ENCODE peak calls at places on chromosomes 6 and 20, in seven cellular contexts. One of them, this sample, is unnamed.

GRCh38 chr6:20241102-20241501 is 28.8 kb upstream of the MBOAT1 start:
- DNase-seq in K562: no peak
- DNase-seq in uterus: no peak
- DNase-seq in body of pancreas: no peak
- DNase-seq in spleen: no peak
- DNase-seq in IMR-90: no peak
- DNase-seq in tibial nerve: no peak
- DNase-seq in this sample: no peak

GRCh38 chr6:83615025-83615999 is 93.6 kb downstream of the SNAP91 start:
- DNase-seq in K562: peak
- DNase-seq in spleen: peak
- DNase-seq in tibial nerve: no peak
- DNase-seq in uterus: no peak
- DNase-seq in IMR-90: peak
- DNase-seq in body of pancreas: no peak
- DNase-seq in this sample: no peak

GRCh38 chr6:111746983-111747773 is 126.1 kb downstream of the FYN start:
- DNase-seq in uterus: no peak
- DNase-seq in IMR-90: no peak
- DNase-seq in body of pancreas: no peak
- DNase-seq in K562: no peak
- DNase-seq in tibial nerve: no peak
- DNase-seq in spleen: no peak
- DNase-seq in this sample: no peak

GRCh38 chr6:170080169-170080827 is 210.6 kb downstream of the DLL1 start:
- DNase-seq in IMR-90: no peak
- DNase-seq in spleen: peak
- DNase-seq in body of pancreas: no peak
- DNase-seq in tibial nerve: no peak
- DNase-seq in uterus: no peak
- DNase-seq in K562: no peak
- DNase-seq in this sample: no peak

GRCh38 chr6:1063671-1064355 is 248.1 kb upstream of the FOXQ1 start:
- DNase-seq in body of pancreas: no peak
- DNase-seq in spleen: no peak
- DNase-seq in IMR-90: no peak
- DNase-seq in K562: no peak
- DNase-seq in uterus: no peak
- DNase-seq in tibial nerve: no peak
- DNase-seq in this sample: no peak

GRCh38 chr20:36950432-36951197 is 893 bp downstream of the SAMHD1 start:
- DNase-seq in body of pancreas: peak
- DNase-seq in spleen: no peak
- DNase-seq in IMR-90: peak
- DNase-seq in tibial nerve: no peak
- DNase-seq in uterus: peak
- DNase-seq in K562: peak
- DNase-seq in this sample: no peak

GRCh38 chr6:48986803-48987202 is 476.2 kb downstream of the MMUT start:
- DNase-seq in body of pancreas: no peak
- DNase-seq in uterus: no peak
- DNase-seq in spleen: no peak
- DNase-seq in K562: no peak
- DNase-seq in IMR-90: no peak
- DNase-seq in tibial nerve: no peak
- DNase-seq in this sample: no peak

GRCh38 chr6:66328181-66328580 is 621.2 kb upstream of the EYS start:
- DNase-seq in body of pancreas: no peak
- DNase-seq in K562: no peak
- DNase-seq in spleen: no peak
- DNase-seq in IMR-90: no peak
- DNase-seq in tibial nerve: no peak
- DNase-seq in uterus: no peak
- DNase-seq in this sample: no peak

GRCh38 chr6:36130672-36131516 is 581 bp downstream of the MAPK13 start:
- DNase-seq in body of pancreas: peak
- DNase-seq in uterus: no peak
- DNase-seq in K562: no peak
- DNase-seq in tibial nerve: no peak
- DNase-seq in spleen: peak
- DNase-seq in IMR-90: no peak
- DNase-seq in this sample: peak

GRCh38 chr6:41607036-41607435 is 31.2 kb upstream of the MDFI start:
- DNase-seq in tibial nerve: no peak
- DNase-seq in uterus: no peak
- DNase-seq in body of pancreas: no peak
- DNase-seq in spleen: no peak
- DNase-seq in K562: no peak
- DNase-seq in IMR-90: no peak
- DNase-seq in this sample: no peak

GRCh38 chr20:46552460-46553420 is 2.3 kb upstream of the OCSTAMP start:
- DNase-seq in body of pancreas: no peak
- DNase-seq in IMR-90: no peak
- DNase-seq in tibial nerve: no peak
- DNase-seq in uterus: no peak
- DNase-seq in spleen: no peak
- DNase-seq in K562: peak
- DNase-seq in this sample: no peak

GRCh38 chr6:77880501-77880900 is 227.7 kb downstream of the MEI4 start:
- DNase-seq in IMR-90: no peak
- DNase-seq in K562: no peak
- DNase-seq in body of pancreas: no peak
- DNase-seq in uterus: no peak
- DNase-seq in spleen: no peak
- DNase-seq in tibial nerve: no peak
- DNase-seq in this sample: no peak

GRCh38 chr6:160139420-160139851 is 17.8 kb downstream of the SLC22A1 start:
- DNase-seq in spleen: no peak
- DNase-seq in tibial nerve: no peak
- DNase-seq in body of pancreas: no peak
- DNase-seq in uterus: peak
- DNase-seq in K562: no peak
- DNase-seq in IMR-90: peak
- DNase-seq in this sample: peak

GRCh38 chr20:47678536-47678935 is 106.7 kb downstream of the SULF2 start:
- DNase-seq in tibial nerve: no peak
- DNase-seq in spleen: no peak
- DNase-seq in uterus: no peak
- DNase-seq in K562: no peak
- DNase-seq in IMR-90: no peak
- DNase-seq in body of pancreas: no peak
- DNase-seq in this sample: no peak

GRCh38 chr6:40910260-40910893 is 128.6 kb downstream of the UNC5CL start:
- DNase-seq in IMR-90: no peak
- DNase-seq in K562: no peak
- DNase-seq in tibial nerve: no peak
- DNase-seq in uterus: no peak
- DNase-seq in body of pancreas: no peak
- DNase-seq in spleen: no peak
- DNase-seq in this sample: no peak

GRCh38 chr6:161244725-161245124 is 29.1 kb downstream of the AGPAT4 start:
- DNase-seq in tibial nerve: no peak
- DNase-seq in uterus: no peak
- DNase-seq in IMR-90: no peak
- DNase-seq in K562: peak
- DNase-seq in body of pancreas: no peak
- DNase-seq in spleen: no peak
- DNase-seq in this sample: no peak

GRCh38 chr20:60403105-60403741 is 445.0 kb downstream of the CDH26 start:
- DNase-seq in body of pancreas: no peak
- DNase-seq in tibial nerve: no peak
- DNase-seq in IMR-90: no peak
- DNase-seq in spleen: no peak
- DNase-seq in K562: no peak
- DNase-seq in uterus: no peak
- DNase-seq in this sample: no peak

GRCh38 chr20:47191074-47191673 is 165.3 kb downstream of the ZMYND8 start:
- DNase-seq in tibial nerve: no peak
- DNase-seq in IMR-90: peak
- DNase-seq in spleen: no peak
- DNase-seq in body of pancreas: no peak
- DNase-seq in uterus: no peak
- DNase-seq in K562: no peak
- DNase-seq in this sample: no peak

GRCh38 chr6:106325336-106326178 is at the start of gene ATG5:
- DNase-seq in tibial nerve: peak
- DNase-seq in spleen: peak
- DNase-seq in K562: peak
- DNase-seq in body of pancreas: peak
- DNase-seq in IMR-90: peak
- DNase-seq in uterus: peak
- DNase-seq in this sample: peak

GRCh38 chr6:47413752-47414516 is 63.7 kb upstream of the CD2AP start:
- DNase-seq in spleen: no peak
- DNase-seq in tibial nerve: no peak
- DNase-seq in K562: peak
- DNase-seq in body of pancreas: peak
- DNase-seq in uterus: peak
- DNase-seq in IMR-90: peak
- DNase-seq in this sample: peak

GRCh38 chr6:166626177-166627038 is 643 bp downstream of the RPS6KA2 start:
- DNase-seq in uterus: no peak
- DNase-seq in body of pancreas: peak
- DNase-seq in IMR-90: peak
- DNase-seq in tibial nerve: no peak
- DNase-seq in K562: no peak
- DNase-seq in spleen: peak
- DNase-seq in this sample: peak

GRCh38 chr6:147621280-147621679 is 112.8 kb downstream of the SAMD5 start:
- DNase-seq in tibial nerve: no peak
- DNase-seq in K562: peak
- DNase-seq in body of pancreas: no peak
- DNase-seq in uterus: peak
- DNase-seq in IMR-90: peak
- DNase-seq in spleen: no peak
- DNase-seq in this sample: peak

GRCh38 chr6:28769626-28770402 is 154.0 kb downstream of the TRIM27 start:
- DNase-seq in body of pancreas: no peak
- DNase-seq in tibial nerve: no peak
- DNase-seq in spleen: no peak
- DNase-seq in IMR-90: peak
- DNase-seq in uterus: no peak
- DNase-seq in K562: peak
- DNase-seq in this sample: no peak
- TF ChIP-seq CTCF in body of pancreas: no peak
- TF ChIP-seq CTCF in tibial nerve: no peak
- TF ChIP-seq CTCF in spleen: no peak
- TF ChIP-seq CTCF in IMR-90: peak
- TF ChIP-seq CTCF in uterus: no peak
- TF ChIP-seq CTCF in K562: peak
- TF ChIP-seq CTCF in this sample: no peak

DNA sequence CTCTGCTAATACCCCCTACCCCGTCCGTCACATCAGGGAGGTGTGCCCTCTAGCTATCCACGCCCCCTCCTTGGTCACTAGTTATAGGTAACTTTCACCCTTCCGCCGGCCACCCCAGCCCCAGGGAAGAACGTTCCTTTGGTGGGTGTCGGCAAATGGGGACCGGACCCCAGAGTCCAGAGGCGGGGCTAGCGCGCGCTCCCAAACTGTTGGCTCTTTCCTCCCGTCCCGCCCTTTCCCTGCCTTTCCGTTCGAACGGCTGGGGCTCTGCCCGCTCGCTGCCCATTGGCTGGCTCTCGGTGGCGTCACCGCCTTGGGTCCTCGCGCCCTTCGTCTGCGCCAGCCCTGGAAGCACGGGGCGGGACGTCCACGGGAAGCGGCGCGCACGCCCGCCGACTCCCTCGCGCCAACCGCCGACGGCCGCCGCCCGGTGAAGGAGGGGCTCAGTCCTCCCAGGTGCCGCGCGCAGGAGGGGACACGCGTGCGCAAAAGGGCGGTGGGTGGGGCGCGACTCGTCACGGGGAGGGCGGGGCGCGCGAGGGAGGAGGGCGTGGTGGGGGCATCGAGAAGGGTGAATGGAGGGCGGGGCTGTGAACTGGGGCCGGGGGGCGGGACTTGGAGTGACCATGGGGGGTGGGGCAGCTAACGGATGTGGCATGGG is 634 bp upstream of the PHF1 start:
- DNase-seq in tibial nerve: peak
- DNase-seq in uterus: peak
- DNase-seq in K562: peak
- DNase-seq in IMR-90: peak
- DNase-seq in body of pancreas: peak
- DNase-seq in spleen: peak
- DNase-seq in this sample: peak
- TF ChIP-seq POLR2A in tibial nerve: peak
- TF ChIP-seq POLR2A in uterus: peak
- TF ChIP-seq POLR2A in K562: peak
- TF ChIP-seq POLR2A in IMR-90: peak
- TF ChIP-seq POLR2A in body of pancreas: peak
- TF ChIP-seq POLR2A in spleen: no peak
- TF ChIP-seq POLR2A in this sample: no peak

DNA sequence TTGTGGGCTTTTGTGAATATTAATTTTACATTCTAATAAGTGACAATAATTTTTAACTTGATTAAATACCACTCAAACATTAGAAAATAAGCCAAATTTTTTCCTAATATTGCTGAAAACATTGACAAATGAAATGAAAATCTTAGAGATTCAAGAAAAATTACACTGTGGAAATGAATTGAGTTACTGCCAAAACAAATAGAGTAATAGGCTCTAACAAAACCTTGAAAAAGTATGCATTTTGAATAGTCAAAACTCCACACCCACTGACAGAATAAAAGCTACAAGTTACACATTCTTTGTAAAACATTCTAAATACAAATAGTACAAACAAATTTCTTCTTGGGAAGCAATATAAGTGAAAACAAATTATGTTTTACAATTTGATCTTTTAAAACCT is 5.9 kb downstream of the TBX18 start:
- DNase-seq in IMR-90: no peak
- DNase-seq in tibial nerve: no peak
- DNase-seq in uterus: no peak
- DNase-seq in K562: no peak
- DNase-seq in body of pancreas: no peak
- DNase-seq in spleen: no peak
- DNase-seq in this sample: no peak
- H3K4me3 ChIP-seq in IMR-90: no peak
- H3K4me3 ChIP-seq in tibial nerve: no peak
- H3K4me3 ChIP-seq in uterus: no peak
- H3K4me3 ChIP-seq in K562: no peak
- H3K4me3 ChIP-seq in body of pancreas: no peak
- H3K4me3 ChIP-seq in spleen: no peak
- H3K4me3 ChIP-seq in this sample: no peak

GRCh38 chr6:51866001-51866400 is 221.4 kb downstream of the PKHD1 start:
- DNase-seq in K562: no peak
- DNase-seq in IMR-90: no peak
- DNase-seq in uterus: no peak
- DNase-seq in spleen: no peak
- DNase-seq in body of pancreas: no peak
- DNase-seq in tibial nerve: no peak
- DNase-seq in this sample: no peak

GRCh38 chr6:51868591-51869355 is 218.6 kb downstream of the PKHD1 start:
- DNase-seq in tibial nerve: no peak
- DNase-seq in body of pancreas: no peak
- DNase-seq in K562: no peak
- DNase-seq in IMR-90: no peak
- DNase-seq in uterus: no peak
- DNase-seq in spleen: no peak
- DNase-seq in this sample: no peak

GRCh38 chr6:51866867-51867266 is 220.5 kb downstream of the PKHD1 start:
- DNase-seq in tibial nerve: no peak
- DNase-seq in IMR-90: no peak
- DNase-seq in uterus: no peak
- DNase-seq in K562: no peak
- DNase-seq in body of pancreas: no peak
- DNase-seq in spleen: no peak
- DNase-seq in this sample: no peak

GRCh38 chr6:51865176-51865575 is 222.2 kb downstream of the PKHD1 start:
- DNase-seq in tibial nerve: no peak
- DNase-seq in K562: no peak
- DNase-seq in IMR-90: no peak
- DNase-seq in body of pancreas: no peak
- DNase-seq in spleen: no peak
- DNase-seq in uterus: no peak
- DNase-seq in this sample: no peak
- TF ChIP-seq CTCF in tibial nerve: no peak
- TF ChIP-seq CTCF in K562: no peak
- TF ChIP-seq CTCF in IMR-90: no peak
- TF ChIP-seq CTCF in body of pancreas: no peak
- TF ChIP-seq CTCF in spleen: no peak
- TF ChIP-seq CTCF in uterus: no peak
- TF ChIP-seq CTCF in this sample: no peak